ENCODE peak calls at places on chromosome 11, in six cellular contexts. E, B, Y, N, Q and I are unnamed samples.

GRCh38 chr11:65781962-65782815 is 1.4 kb upstream of the AP5B1 start:
- DNase-seq in Y (no peak), E (no peak), Q (peak; percentile 27), B (no peak), N (no peak), I (no peak)

GRCh38 chr11:27119396-27119795 is 78.8 kb downstream of the BBOX1 start:
- DNase-seq in B (no peak), Y (no peak), N (no peak), E (no peak), Q (no peak), I (no peak)

GRCh38 chr11:13831707-13832106 is 130.8 kb upstream of the SPON1 start:
- DNase-seq in E (no peak), Y (no peak), N (no peak), B (peak; percentile 63), Q (no peak), I (peak; percentile 42)

GRCh38 chr11:118790357-118791014 is 478 bp downstream of the DDX6 start:
- DNase-seq in Y (peak; percentile 40), B (peak; percentile 85), E (peak; percentile 13), Q (no peak), N (peak; percentile 46), I (peak; percentile 41)

GRCh38 chr11:42407379-42407778 is 904.4 kb upstream of the API5 start:
- DNase-seq in Q (no peak), E (peak; percentile 3), B (peak; percentile 18), Y (peak; percentile 6), N (no peak), I (no peak)

GRCh38 chr11:130588471-130588870 is 140.0 kb downstream of the ADAMTS15 start:
- DNase-seq in Q (no peak), B (no peak), Y (no peak), N (no peak), E (no peak), I (peak; percentile 46)

GRCh38 chr11:110952150-110952549 is 239.9 kb upstream of the ARHGAP20 start:
- DNase-seq in B (no peak), Q (no peak), Y (no peak), N (no peak), E (no peak), I (no peak)

GRCh38 chr11:111452817-111453607 is 59.2 kb downstream of the BTG4 start:
- DNase-seq in Q (no peak), N (no peak), B (no peak), Y (no peak), E (no peak), I (no peak)

GRCh38 chr11:114219559-114220349 is 76.4 kb upstream of the NNMT start:
- DNase-seq in B (no peak), N (no peak), Q (no peak), Y (peak; percentile 2), E (no peak), I (no peak)

GRCh38 chr11:612201-612960 is 3.4 kb downstream of the IRF7 start:
- DNase-seq in Y (peak; percentile 33), N (no peak), B (peak; percentile 47), Q (peak; percentile 82), E (no peak), I (no peak)

GRCh38 chr11:68832476-68833176 is 9.1 kb downstream of the CPT1A start:
- DNase-seq in Q (no peak), B (no peak), N (no peak), Y (no peak), E (no peak), I (no peak)

GRCh38 chr11:131924446-131925240 is 554.2 kb downstream of the NTM start:
- DNase-seq in N (no peak), B (no peak), Y (peak; percentile 3), E (peak; percentile 46), Q (no peak), I (peak; percentile 76)

GRCh38 chr11:73320786-73321325 is 12.8 kb downstream of the ARHGEF17 start:
- DNase-seq in E (peak; percentile 66), Q (no peak), N (no peak), Y (no peak), B (no peak), I (no peak)

GRCh38 chr11:93485983-93486382 is 57.2 kb downstream of the SMCO4 start:
- DNase-seq in Q (no peak), E (no peak), N (no peak), Y (no peak), B (no peak), I (no peak)

GRCh38 chr11:97140885-97141494 is 751.2 kb downstream of the JRKL start:
- DNase-seq in B (no peak), N (no peak), Y (peak; percentile 26), E (peak; percentile 0), Q (no peak), I (peak; percentile 20)

GRCh38 chr11:23767576-23767975 is 729.3 kb upstream of the LUZP2 start:
- DNase-seq in B (no peak), Y (no peak), Q (no peak), E (no peak), N (no peak), I (no peak)

GRCh38 chr11:104164028-104164520 is at the start of gene PDGFD:
- DNase-seq in Y (peak; percentile 58), B (peak; percentile 82), N (peak; percentile 43), E (peak; percentile 10), Q (peak; percentile 62), I (peak; percentile 63)

GRCh38 chr11:133935551-133935910 is 21.2 kb downstream of the IGSF9B start:
- DNase-seq in Y (no peak), B (no peak), E (no peak), Q (no peak), N (no peak), I (no peak)

GRCh38 chr11:125156346-125156745 is 8.2 kb upstream of the PKNOX2 start:
- DNase-seq in B (no peak), Y (no peak), Q (no peak), E (no peak), N (no peak), I (no peak)

GRCh38 chr11:105641433-105641832 is 31.6 kb downstream of the GRIA4 start:
- DNase-seq in E (no peak), Q (no peak), B (no peak), N (no peak), Y (no peak), I (no peak)

GRCh38 chr11:71272161-71272560 is 19.8 kb upstream of the SHANK2 start:
- DNase-seq in E (no peak), Q (no peak), N (no peak), Y (no peak), B (no peak), I (no peak)

GRCh38 chr11:81725691-81726090 is 1008.0 kb downstream of the FAM181B start:
- DNase-seq in E (no peak), Y (no peak), B (no peak), N (no peak), Q (no peak), I (no peak)

GRCh38 chr11:120749389-120749788 is 237.8 kb downstream of the GRIK4 start:
- DNase-seq in N (no peak), Q (no peak), E (no peak), B (no peak), Y (no peak), I (no peak)